ENCODE peak calls at places on chromosomes 2 and 18, in six cellular contexts. K is endothelial cell of umbilical vein; D is CD8-positive, alpha-beta memory T cell; U is uterus; B is esophagus squamous epithelium; H is lung. G is an unnamed sample. For H3K4me1, the result is how much of the 10 kb centered on the place peaks cover.

GRCh38 chr2:231611273-231612198 is 18.9 kb downstream of the TEX44 start:
- DNase-seq in K (peak), H (no peak), B (no peak), D (no peak), U (peak), G (no peak)

GRCh38 chr2:179991344-179991743 is 15.8 kb downstream of the CWC22 start:
- DNase-seq in B (no peak), U (no peak), D (no peak), H (no peak), K (no peak), G (no peak)

GRCh38 chr2:124080281-124081153 is 55.4 kb downstream of the CNTNAP5 start:
- DNase-seq in U (no peak), B (no peak), D (no peak), K (no peak), H (no peak), G (no peak)

GRCh38 chr18:36504928-36505327 is 207.4 kb downstream of the FHOD3 start:
- DNase-seq in K (no peak), B (no peak), D (no peak), U (no peak), H (no peak), G (no peak)

GRCh38 chr2:15840173-15840572 is 100.2 kb upstream of the MYCN start:
- DNase-seq in U (no peak), H (no peak), K (no peak), D (no peak), B (no peak), G (no peak)

GRCh38 chr2:129479892-129480291 is 499.6 kb upstream of the RAB6C start:
- DNase-seq in B (no peak), U (no peak), D (no peak), K (no peak), H (no peak), G (no peak)

GRCh38 chr18:8288447-8289213 is 320.6 kb upstream of the RAB12 start:
- DNase-seq in K (no peak), H (no peak), D (no peak), U (no peak), B (no peak), G (no peak)

GRCh38 chr2:120898961-120899360 is 163.3 kb downstream of the GLI2 start:
- DNase-seq in U (no peak), B (no peak), K (no peak), D (no peak), H (no peak), G (no peak)

GRCh38 chr2:121187922-121188411 is 97.0 kb downstream of the TFCP2L1 start:
- DNase-seq in H (no peak), U (no peak), B (no peak), K (no peak), D (no peak), G (no peak)

GRCh38 chr18:36297419-36298112 is at the start of gene FHOD3:
- DNase-seq in U (peak), D (no peak), K (peak), H (peak), B (no peak), G (no peak)

GRCh38 chr2:55011741-55012574 is 38.3 kb downstream of the RTN4 start:
- DNase-seq in B (no peak), U (no peak), D (no peak), H (no peak), K (no peak), G (no peak)
- H3K4me3 ChIP-seq in B (no peak), U (no peak), D (no peak), H (no peak), K (no peak), G (no peak)

GRCh38 chr2:10920764-10921468 is 9.2 kb downstream of the KCNF1 start:
- DNase-seq in U (no peak), D (no peak), B (no peak), H (no peak), K (no peak), G (no peak)
- H3K4me1 ChIP-seq in U (under half), D (under half), B (under half), H (under half), K (under half), G (under half)

GRCh38 chr2:151056870-151057269 is 204.8 kb downstream of the RBM43 start:
- DNase-seq in D (no peak), K (no peak), U (no peak), B (no peak), H (no peak), G (no peak)

GRCh38 chr2:151053661-151053990 is 208.0 kb downstream of the RBM43 start:
- DNase-seq in U (no peak), K (no peak), D (no peak), B (no peak), H (no peak), G (no peak)

GRCh38 chr2:151049746-151050145 is 211.9 kb downstream of the RBM43 start:
- DNase-seq in U (no peak), D (no peak), K (peak), B (no peak), H (no peak), G (no peak)

GRCh38 chr2:151051584-151052220 is 210.0 kb downstream of the RBM43 start:
- DNase-seq in B (no peak), H (no peak), D (peak), U (peak), K (peak), G (peak)

DNA sequence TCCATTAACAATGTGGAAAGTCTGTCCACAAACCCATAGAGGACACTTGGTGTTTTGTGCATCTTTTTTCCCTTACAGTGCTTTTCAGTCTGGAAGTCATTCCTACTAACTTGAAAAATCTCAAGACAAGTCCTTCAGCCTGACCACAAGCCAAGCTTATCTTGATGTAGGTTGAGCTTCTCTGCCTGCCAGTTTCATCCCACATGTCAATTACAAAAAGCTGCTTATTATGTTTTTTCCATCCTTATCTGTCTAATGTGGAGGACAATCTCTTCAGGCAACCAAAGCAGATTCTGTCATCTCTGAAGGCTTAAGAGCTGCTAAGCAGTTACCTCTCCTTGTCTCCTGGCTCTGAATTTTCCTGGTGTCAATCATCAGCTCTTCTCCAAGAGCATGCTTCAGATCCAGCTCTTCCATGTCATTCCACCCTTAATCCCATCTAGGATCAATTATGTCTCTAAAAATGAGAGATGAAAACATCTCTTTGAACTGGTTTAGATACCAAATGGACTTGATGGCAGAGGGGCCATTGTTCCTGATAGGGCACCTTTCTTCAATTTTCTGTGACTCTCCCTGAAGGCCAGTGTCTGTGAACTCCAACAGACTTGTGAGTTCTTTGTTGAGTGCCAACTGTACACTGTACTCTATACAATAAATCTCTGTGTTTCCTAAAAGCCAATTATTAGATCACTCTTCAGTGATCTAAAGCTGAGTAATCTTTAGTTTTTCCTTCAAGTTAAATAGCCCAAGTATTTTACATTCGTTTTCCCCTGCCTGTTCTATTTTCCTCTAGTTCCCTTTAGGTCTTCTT is 208.6 kb downstream of the RBM43 start:
- DNase-seq in B (no peak), H (no peak), U (no peak), D (no peak), K (no peak), G (no peak)
- H3K27ac ChIP-seq in B (no peak), H (no peak), U (no peak), D (no peak), K (no peak), G (no peak)

GRCh38 chr2:62319061-62319460 is 123.1 kb downstream of the B3GNT2 start:
- DNase-seq in U (no peak), D (no peak), K (no peak), B (no peak), H (no peak), G (no peak)

GRCh38 chr2:62320657-62321357 is 124.9 kb downstream of the B3GNT2 start:
- DNase-seq in U (no peak), H (no peak), K (no peak), B (no peak), D (no peak), G (no peak)

GRCh38 chr2:62325398-62325797 is 129.5 kb downstream of the B3GNT2 start:
- DNase-seq in K (no peak), D (no peak), B (no peak), H (no peak), U (no peak), G (no peak)

GRCh38 chr2:62321890-62322289 is 126.0 kb downstream of the B3GNT2 start:
- DNase-seq in K (no peak), D (no peak), B (no peak), U (no peak), H (no peak), G (no peak)

GRCh38 chr2:62321370-62321769 is 125.5 kb downstream of the B3GNT2 start:
- DNase-seq in B (no peak), D (no peak), K (no peak), U (no peak), H (no peak), G (no peak)
- H3K4me3 ChIP-seq in B (no peak), D (no peak), K (no peak), U (no peak), H (no peak), G (no peak)

GRCh38 chr18:9919564-9920232 is 5.9 kb downstream of the VAPA start:
- DNase-seq in H (no peak), B (no peak), D (no peak), U (no peak), K (no peak), G (no peak)

GRCh38 chr18:9925795-9926194 is 12.0 kb downstream of the VAPA start:
- DNase-seq in H (no peak), D (no peak), K (no peak), U (no peak), B (no peak), G (no peak)

GRCh38 chr18:9925369-9925768 is 11.6 kb downstream of the VAPA start:
- DNase-seq in U (no peak), H (no peak), K (peak), D (no peak), B (no peak), G (no peak)

GRCh38 chr18:9924371-9924943 is 10.6 kb downstream of the VAPA start:
- DNase-seq in B (no peak), K (no peak), U (no peak), D (no peak), H (no peak), G (no peak)

DNA sequence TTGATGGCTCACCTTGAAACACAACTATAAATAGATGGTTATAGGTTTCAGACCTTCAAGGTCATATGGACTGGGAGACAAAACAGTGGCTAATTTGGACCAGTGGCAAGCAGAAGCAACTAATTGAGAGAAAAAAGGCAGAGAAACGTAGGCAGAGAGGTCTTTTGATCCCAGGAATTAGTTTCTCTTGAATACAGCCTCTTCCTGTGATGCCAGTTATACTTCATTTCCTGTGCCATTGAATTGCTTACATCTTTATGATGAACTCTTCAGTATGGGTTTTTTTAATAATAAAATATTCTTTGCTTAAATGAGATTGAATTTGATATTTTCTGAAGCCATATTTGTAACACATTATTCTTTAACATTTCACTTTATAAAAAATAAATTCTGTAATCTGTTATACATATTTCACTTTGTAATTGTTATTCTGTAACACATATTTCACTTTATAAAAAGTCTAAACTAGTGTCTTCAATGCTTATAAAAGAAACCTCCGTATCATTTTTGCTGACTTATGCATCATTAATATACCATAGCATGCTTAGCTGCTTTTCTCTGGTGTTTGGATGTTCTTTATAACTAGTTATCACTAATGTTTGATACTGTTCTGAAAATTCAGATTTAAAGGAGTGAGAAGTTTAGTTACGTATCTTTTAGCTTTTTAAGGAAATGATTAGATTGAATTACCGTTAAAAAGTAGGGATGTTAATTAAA is 8.9 kb downstream of the VAPA start:
- DNase-seq in B (no peak), H (no peak), K (no peak), D (no peak), U (no peak), G (peak)
- H3K4me1 ChIP-seq in B (under half), H (under half), K (under half), D (half or more), U (under half), G (half or more)

DNA sequence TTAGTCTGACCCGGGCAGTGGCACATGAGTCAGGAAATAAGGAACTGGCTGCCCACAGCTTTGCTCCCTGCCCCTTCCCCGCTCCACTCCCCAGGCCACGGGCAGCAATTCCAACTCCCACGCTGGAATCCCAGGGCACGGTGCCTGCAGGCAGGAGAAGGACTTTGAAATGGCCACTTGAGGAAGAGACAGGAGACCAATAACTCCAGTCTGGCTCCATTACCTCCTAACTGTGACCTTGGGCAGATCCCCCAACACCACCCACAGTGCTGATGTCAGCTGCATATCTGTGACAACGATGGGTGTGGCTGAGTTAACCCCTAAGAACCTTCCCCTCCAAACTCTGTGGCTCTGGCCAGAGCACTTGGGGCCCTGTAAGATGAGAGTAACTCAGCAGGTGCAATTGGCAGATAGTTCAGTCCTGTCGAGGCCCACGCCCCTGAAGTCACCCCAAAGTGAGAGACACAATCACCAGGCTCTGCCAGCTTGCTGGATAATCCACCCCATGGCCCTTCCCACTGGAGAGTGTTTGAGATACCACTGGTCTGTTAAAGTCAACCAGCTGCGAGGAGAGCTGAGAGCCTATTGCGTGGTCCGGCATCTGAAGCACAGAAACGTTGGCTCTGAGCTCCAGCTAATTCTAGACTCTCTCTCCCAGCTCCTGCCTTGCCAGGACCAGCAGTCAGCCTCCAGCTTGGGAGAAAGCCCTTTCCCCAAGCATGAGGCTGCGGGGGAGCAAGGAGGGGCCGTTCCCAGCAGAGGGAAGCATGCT is 175.2 kb downstream of the TNS1 start:
- DNase-seq in K (peak), U (no peak), H (peak), B (no peak), D (no peak), G (no peak)
- H3K27ac ChIP-seq in K (no peak), U (peak), H (peak), B (peak), D (no peak), G (no peak)

GRCh38 chr2:44938287-44939073 is 3.0 kb upstream of the SIX3 start:
- DNase-seq in D (no peak), B (no peak), K (no peak), U (no peak), H (no peak), G (no peak)

GRCh38 chr2:44935854-44936185 is 5.7 kb upstream of the SIX3 start:
- DNase-seq in H (no peak), D (no peak), K (no peak), B (no peak), U (no peak), G (no peak)

GRCh38 chr2:44936275-44936674 is 5.2 kb upstream of the SIX3 start:
- DNase-seq in U (no peak), D (no peak), H (no peak), B (no peak), K (no peak), G (no peak)

GRCh38 chr2:44937688-44938240 is 3.7 kb upstream of the SIX3 start:
- DNase-seq in B (no peak), K (no peak), H (no peak), D (no peak), U (no peak), G (no peak)

GRCh38 chr2:44936715-44937687 is 4.5 kb upstream of the SIX3 start:
- DNase-seq in U (no peak), B (no peak), D (no peak), K (no peak), H (no peak), G (no peak)
- H3K4me3 ChIP-seq in U (no peak), B (no peak), D (no peak), K (no peak), H (no peak), G (no peak)

G was measured in naive thymus-derived CD4-positive, alpha-beta T cell.